ENCODE peak calls at places on chromosomes 11 and 22, in nine cellular contexts. M is fibroblast of mammary gland; W is caudate nucleus; J is islet precursor cell; R is AG10803; P is effector memory CD8-positive, alpha-beta T cell; T is sigmoid colon; E is HS-5; B is GM06990. U is an unnamed sample.

GRCh38 chr22:46107753-46108563 is 42.4 kb upstream of the PPARA start:
- DNase-seq in J (no peak), E (no peak), T (peak; percentile 83), M (peak; percentile 62), B (no peak), R (peak; percentile 59), P (no peak), W (no peak), U (no peak)

GRCh38 chr22:39530692-39531331 is 1.7 kb downstream of the RPS19BP1 start:
- DNase-seq in T (no peak), P (no peak), W (no peak), R (peak; percentile 44), B (no peak), E (no peak), J (no peak), M (peak; percentile 56), U (no peak)

GRCh38 chr11:105862736-105863367 is 159.2 kb downstream of the MSANTD4 start:
- DNase-seq in P (no peak), M (peak; percentile 65), E (peak; percentile 30), W (no peak), T (no peak), B (no peak), R (peak; percentile 55), J (no peak), U (no peak)

GRCh38 chr11:36425593-36426206 is 84.4 kb downstream of the TRAF6 start:
- DNase-seq in B (no peak), R (peak; percentile 11), P (no peak), M (peak; percentile 57), T (no peak), W (no peak), E (no peak), J (no peak), U (no peak)

GRCh38 chr11:64303109-64304031 is 2.0 kb upstream of the ESRRA start:
- DNase-seq in T (no peak), P (no peak), R (no peak), W (no peak), J (no peak), M (no peak), E (no peak), B (no peak), U (no peak)

GRCh38 chr11:91081440-91082088 is 858.7 kb upstream of the CHORDC1 start:
- DNase-seq in E (peak; percentile 55), R (peak; percentile 3), W (no peak), M (peak; percentile 76), P (no peak), J (peak; percentile 66), T (peak; percentile 77), B (no peak), U (no peak)

GRCh38 chr22:32847067-32847491 is 45.6 kb downstream of the TIMP3 start:
- DNase-seq in E (no peak), R (no peak), W (no peak), T (peak; percentile 87), B (no peak), M (peak; percentile 31), J (no peak), P (no peak), U (no peak)

GRCh38 chr22:34111210-34111824 is 191.0 kb upstream of the LARGE1 start:
- DNase-seq in W (no peak), J (peak; percentile 65), B (no peak), P (no peak), T (peak; percentile 64), E (no peak), M (peak; percentile 8), R (peak; percentile 11), U (no peak)